ENCODE peak calls at places on chromosomes 16 and 17, in four cellular contexts. W is IMR-90, P is H1, G is neuronal stem cell. I is an unnamed sample.

GRCh38 chr17:40091691-40092397 is 8.5 kb downstream of the NR1D1 start:
- DNase-seq in W (no peak), P (no peak), G (no peak), I (peak; percentile 64)

GRCh38 chr16:52078716-52079655 is 468.0 kb downstream of the TOX3 start:
- DNase-seq in W (no peak), P (no peak), G (no peak), I (no peak)

GRCh38 chr16:19338335-19338734 is 52.8 kb downstream of the CLEC19A start:
- DNase-seq in W (no peak), P (no peak), G (no peak), I (no peak)

GRCh38 chr16:66426112-66427035 is 721 bp upstream of the BEAN1 start:
- DNase-seq in W (no peak), P (peak; percentile 59), G (no peak), I (no peak)

GRCh38 chr17:62937636-62938035 is 28.4 kb upstream of the TANC2 start:
- DNase-seq in W (no peak), P (no peak), G (no peak), I (no peak)

GRCh38 chr17:4598776-4599504 is 14.6 kb downstream of the SMTNL2 start:
- DNase-seq in W (peak; percentile 51), P (no peak), G (no peak), I (no peak)

GRCh38 chr16:72424776-72425175 is 252.8 kb upstream of the PMFBP1 start:
- DNase-seq in W (no peak), P (no peak), G (no peak), I (no peak)

GRCh38 chr16:11446566-11447119 is 101.4 kb downstream of the RMI2 start:
- DNase-seq in W (no peak), P (no peak), G (no peak), I (no peak)

GRCh38 chr16:11774065-11774626 is 22.9 kb downstream of the ZC3H7A start:
- DNase-seq in W (no peak), P (no peak), G (no peak), I (no peak)

GRCh38 chr16:19283637-19284036 is 1.9 kb upstream of the CLEC19A start:
- DNase-seq in W (no peak), P (no peak), G (no peak), I (no peak)

GRCh38 chr17:17205368-17206148 is 575 bp downstream of the PLD6 start:
- DNase-seq in W (peak; percentile 21), P (no peak), G (no peak), I (peak; percentile 59)

GRCh38 chr17:38542286-38542685 is 63.5 kb downstream of the SRCIN1 start:
- DNase-seq in W (no peak), P (no peak), G (no peak), I (peak; percentile 30)

GRCh38 chr17:28853295-28853694 is 1.5 kb upstream of the ERAL1 start:
- DNase-seq in W (no peak), P (no peak), G (no peak), I (no peak)

GRCh38 chr16:56424404-56424765 is 960 bp downstream of the AMFR start:
- DNase-seq in W (no peak), P (no peak), G (no peak), I (no peak)

GRCh38 chr16:64657316-64658011 is 464.4 kb downstream of the CDH11 start:
- DNase-seq in W (peak; percentile 37), P (no peak), G (no peak), I (no peak)

GRCh38 chr17:73184133-73184993 is 8.5 kb upstream of the COG1 start:
- DNase-seq in W (no peak), P (no peak), G (no peak), I (no peak)

GRCh38 chr16:11405331-11406176 is 60.3 kb downstream of the RMI2 start:
- DNase-seq in W (peak; percentile 8), P (peak; percentile 93), G (no peak), I (peak; percentile 75)

GRCh38 chr17:82752371-82753200 is 721 bp downstream of the TBCD start:
- DNase-seq in W (no peak), P (no peak), G (no peak), I (no peak)

GRCh38 chr16:81265658-81266451 is 27.4 kb downstream of the BCO1 start:
- DNase-seq in W (peak; percentile 19), P (no peak), G (no peak), I (no peak)

GRCh38 chr17:76379275-76379641 is 5.2 kb upstream of the SPHK1 start:
- DNase-seq in W (no peak), P (no peak), G (no peak), I (no peak)

GRCh38 chr17:69480197-69480596 is 65.7 kb downstream of the MAP2K6 start:
- DNase-seq in W (no peak), P (no peak), G (no peak), I (no peak)

GRCh38 chr17:17514993-17515920 is 19.1 kb upstream of the RASD1 start:
- DNase-seq in W (peak; percentile 25), P (peak; percentile 69), G (no peak), I (peak; percentile 87)

GRCh38 chr17:80082403-80083135 is 18.8 kb upstream of the GAA start:
- DNase-seq in W (peak; percentile 78), P (peak; percentile 86), G (peak; percentile 73), I (peak; percentile 90)

GRCh38 chr17:18182190-18182977 is 1.2 kb upstream of the ALKBH5 start:
- DNase-seq in W (no peak), P (peak; percentile 52), G (peak; percentile 27), I (peak; percentile 50)

GRCh38 chr16:12896562-12896961 is 4.8 kb upstream of the SHISA9 start:
- DNase-seq in W (no peak), P (no peak), G (peak; percentile 59), I (peak; percentile 50)

GRCh38 chr17:3799181-3799627 is 1.8 kb downstream of the ITGAE start:
- DNase-seq in W (no peak), P (no peak), G (no peak), I (peak; percentile 54)

GRCh38 chr16:4316103-4316731 is 350 bp downstream of the GLIS2 start:
- DNase-seq in W (no peak), P (no peak), G (no peak), I (no peak)

GRCh38 chr16:13348416-13348815 is 447.0 kb downstream of the SHISA9 start:
- DNase-seq in W (no peak), P (no peak), G (no peak), I (no peak)

GRCh38 chr17:8889458-8890210 is 22.2 kb upstream of the PIK3R6 start:
- DNase-seq in W (no peak), P (no peak), G (no peak), I (no peak)

GRCh38 chr17:17313350-17313991 is 10.3 kb downstream of the NT5M start:
- DNase-seq in W (no peak), P (peak; percentile 79), G (no peak), I (peak; percentile 91)

GRCh38 chr17:75910699-75911098 is 6.0 kb upstream of the MRPL38 start:
- DNase-seq in W (no peak), P (no peak), G (no peak), I (peak; percentile 75)

GRCh38 chr16:84496991-84497390 is 7.5 kb downstream of the MEAK7 start:
- DNase-seq in W (no peak), P (no peak), G (no peak), I (peak; percentile 9)

DNA sequence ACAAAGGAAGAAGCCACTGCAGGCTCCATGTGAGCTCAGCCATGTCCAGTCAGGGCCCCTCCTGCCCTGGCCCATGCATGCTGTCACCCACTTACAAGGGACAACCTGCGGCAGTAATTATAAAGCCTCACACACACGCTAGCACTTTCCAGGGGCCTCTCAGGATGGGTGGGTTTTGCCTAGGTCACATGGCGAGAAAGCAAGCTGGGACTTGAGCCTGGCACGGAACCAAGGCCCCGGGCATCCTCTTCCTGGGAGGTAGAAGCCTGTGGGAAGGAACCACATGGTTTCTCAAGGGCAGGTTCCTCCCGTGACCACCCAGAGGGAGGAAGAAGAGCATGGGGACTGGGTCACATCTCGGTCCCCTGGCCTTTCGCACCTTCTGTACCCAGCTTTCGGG is 7.0 kb downstream of the ZNF319 start:
- DNase-seq in W (no peak), P (no peak), G (no peak), I (no peak)
- H3K14ac ChIP-seq in W (no peak overlapping the region), P (no peak overlapping the region), G (no peak overlapping the region), I (no peak overlapping the region)

GRCh38 chr17:44540246-44541084 is 16.8 kb upstream of the FZD2 start:
- DNase-seq in W (no peak), P (no peak), G (no peak), I (no peak)

GRCh38 chr17:44543213-44543904 is 13.9 kb upstream of the FZD2 start:
- DNase-seq in W (peak; percentile 96), P (peak; percentile 85), G (peak; percentile 82), I (peak; percentile 95)

GRCh38 chr17:44539664-44540063 is 17.6 kb upstream of the FZD2 start:
- DNase-seq in W (no peak), P (peak; percentile 89), G (peak; percentile 84), I (peak; percentile 99)

GRCh38 chr17:44543905-44544523 is 13.3 kb upstream of the FZD2 start:
- DNase-seq in W (no peak), P (no peak), G (no peak), I (no peak)

DNA sequence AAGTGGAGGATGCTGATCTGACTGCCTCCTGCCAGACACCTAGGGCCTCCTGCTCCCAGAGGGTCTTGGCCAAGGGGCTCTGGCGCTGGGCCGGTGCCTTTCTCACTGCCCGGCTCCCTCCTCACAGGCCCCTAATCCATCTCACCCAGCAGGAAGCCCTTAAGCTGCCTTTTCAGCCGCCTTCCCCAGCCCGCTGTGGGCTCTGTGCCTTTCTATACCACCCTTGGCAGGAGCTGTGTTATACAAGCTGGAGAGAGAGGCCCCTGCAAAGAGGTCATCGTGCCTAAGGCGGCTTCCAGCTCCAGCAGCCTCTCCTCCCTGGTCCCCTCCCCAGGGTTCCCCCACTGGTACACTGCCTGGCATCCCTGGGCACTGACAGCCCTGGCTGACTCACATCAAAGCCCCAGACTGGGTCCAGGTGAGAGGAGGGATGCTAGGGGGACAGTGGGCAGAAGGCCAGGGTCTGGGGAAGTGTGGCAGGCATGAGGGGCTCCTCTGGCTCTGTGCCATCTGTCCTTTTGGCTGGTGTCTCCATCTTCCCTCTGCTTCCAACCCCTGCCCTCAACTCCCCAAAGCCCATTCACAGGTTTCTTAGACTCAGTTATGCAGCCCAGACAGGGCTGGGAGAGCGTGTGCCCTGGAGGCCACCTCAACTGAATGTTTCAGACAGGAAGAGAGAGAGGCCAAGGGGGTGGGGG is 15.3 kb upstream of the FZD2 start:
- DNase-seq in W (no peak), P (peak; percentile 77), G (no peak), I (peak; percentile 77)
- H3K14ac ChIP-seq in W (peak overlapping the region; percentile 93), P (no peak overlapping the region), G (peak overlapping the region; percentile 85), I (no peak overlapping the region)

GRCh38 chr16:80200079-80200478 is 340.7 kb upstream of the DYNLRB2 start:
- DNase-seq in W (no peak), P (no peak), G (no peak), I (no peak)
- H3K14ac ChIP-seq in W (no peak overlapping the region), P (no peak overlapping the region), G (no peak overlapping the region), I (no peak overlapping the region)

DNA sequence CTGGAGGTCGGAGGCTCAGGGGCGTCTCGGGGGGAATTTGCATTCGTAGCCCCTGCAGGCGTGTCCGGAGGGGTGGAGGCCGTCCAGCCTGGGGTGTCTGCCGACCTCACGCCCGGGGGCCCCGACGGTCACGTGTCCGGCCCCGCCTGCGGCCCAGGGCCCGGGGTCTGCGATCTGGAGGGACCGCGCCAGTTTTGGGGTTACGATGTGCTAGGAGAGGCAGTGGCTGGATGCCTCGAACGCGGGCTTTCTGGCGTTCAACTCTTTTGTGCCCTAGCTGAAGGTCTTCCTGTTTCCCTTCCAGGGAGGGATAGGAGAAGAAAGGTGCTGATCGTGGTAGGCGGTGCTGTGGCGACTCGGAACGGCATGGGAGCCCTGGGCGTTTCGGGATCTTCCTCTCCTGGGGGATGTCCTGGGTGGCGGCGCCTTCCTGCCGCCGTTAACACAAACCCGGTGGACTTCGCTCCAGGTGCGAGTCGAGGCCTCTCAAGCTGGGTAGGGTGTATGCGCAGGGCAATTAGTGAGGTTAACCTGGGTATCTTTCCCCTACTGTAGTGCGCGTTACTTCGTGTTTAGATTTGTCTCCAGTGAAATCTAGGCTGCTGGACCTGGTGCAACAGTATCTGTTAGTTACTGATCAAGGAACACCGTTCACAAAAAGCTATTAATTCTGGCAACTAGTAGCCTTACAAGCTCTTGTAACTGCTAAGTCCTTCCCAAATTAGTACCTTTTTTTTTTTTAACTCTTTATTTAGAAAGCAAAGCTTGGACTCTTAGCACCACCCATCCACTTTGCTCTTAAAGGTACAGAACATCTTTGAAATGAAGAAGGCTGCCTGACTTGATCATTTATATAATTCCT is 1.3 kb downstream of the AKAP1 start:
- DNase-seq in W (peak; percentile 8), P (peak; percentile 63), G (peak; percentile 14), I (peak; percentile 60)
- H3K14ac ChIP-seq in W (peak overlapping the region; percentile 29), P (no peak overlapping the region), G (peak overlapping the region; percentile 95), I (peak overlapping the region; percentile 9)

I was measured in H9.